ENCODE peak calls at places on chromosomes 12 and 14, in eight cellular contexts. D, I, T, W, P, L, O and H are unnamed samples.

GRCh38 chr14:20477211-20477876 is 8.1 kb downstream of the PNP start:
- DNase-seq in P (no peak), I (no peak), D (peak; percentile 73), O (no peak), W (no peak), T (no peak), L (no peak), H (no peak)

GRCh38 chr12:30914986-30915591 is 11.5 kb upstream of the TSPAN11 start:
- DNase-seq in O (no peak), I (no peak), P (no peak), D (no peak), L (no peak), T (no peak), W (no peak), H (no peak)

GRCh38 chr12:65099182-65099581 is 21.9 kb downstream of the WIF1 start:
- DNase-seq in D (no peak), I (no peak), T (no peak), L (no peak), P (no peak), O (no peak), W (no peak), H (no peak)

GRCh38 chr12:102390068-102390467 is 90.3 kb downstream of the IGF1 start:
- DNase-seq in L (no peak), T (no peak), P (no peak), I (no peak), O (no peak), W (no peak), D (no peak), H (no peak)

GRCh38 chr14:68791078-68791983 is 1.5 kb downstream of the ZFP36L1 start:
- DNase-seq in I (no peak), P (no peak), T (peak; percentile 90), W (peak; percentile 38), L (peak; percentile 74), O (no peak), D (peak; percentile 27), H (peak; percentile 45)

GRCh38 chr12:124140889-124141550 is 153.9 kb upstream of the RFLNA start:
- DNase-seq in I (no peak), L (no peak), D (no peak), O (no peak), P (no peak), T (no peak), W (no peak), H (no peak)

GRCh38 chr12:24177889-24178288 is 228.4 kb upstream of the SOX5 start:
- DNase-seq in D (no peak), P (no peak), O (no peak), I (no peak), L (no peak), T (no peak), W (no peak), H (no peak)

GRCh38 chr12:52798671-52799497 is 3.0 kb upstream of the KRT3 start:
- DNase-seq in D (no peak), L (no peak), I (no peak), O (no peak), W (peak; percentile 75), P (no peak), T (no peak), H (no peak)

GRCh38 chr12:3632256-3633240 is 120.4 kb downstream of the CRACR2A start:
- DNase-seq in I (no peak), P (no peak), O (no peak), D (no peak), T (no peak), W (no peak), L (no peak), H (no peak)

GRCh38 chr12:118189761-118190181 is 53.8 kb downstream of the PEBP1 start:
- DNase-seq in L (no peak), D (no peak), P (peak; percentile 65), O (no peak), T (no peak), I (peak; percentile 59), W (no peak), H (peak; percentile 23)

GRCh38 chr12:75750950-75751349 is 239.5 kb upstream of the KRR1 start:
- DNase-seq in W (peak; percentile 67), T (no peak), D (no peak), I (no peak), L (no peak), P (no peak), O (no peak), H (no peak)

GRCh38 chr14:73786632-73786941 is 65.0 kb upstream of the PTGR2 start:
- DNase-seq in W (peak; percentile 46), I (no peak), O (no peak), P (peak; percentile 76), D (peak; percentile 46), T (no peak), L (no peak), H (peak; percentile 47)

GRCh38 chr14:101071493-101071891 is 168.0 kb upstream of the RTL1 start:
- DNase-seq in D (peak; percentile 7), L (no peak), T (peak; percentile 89), O (peak; percentile 10), W (no peak), I (peak; percentile 75), P (peak; percentile 55), H (no peak)

GRCh38 chr12:116299548-116300150 is 22.2 kb upstream of the MED13L start:
- DNase-seq in I (peak; percentile 65), D (no peak), P (no peak), L (no peak), W (no peak), T (no peak), O (no peak), H (no peak)

GRCh38 chr14:66360526-66360925 is 125.6 kb upstream of the CCDC196 start:
- DNase-seq in I (no peak), P (no peak), D (no peak), T (no peak), O (no peak), L (no peak), W (no peak), H (no peak)

GRCh38 chr12:71732357-71732712 is 22.3 kb upstream of the RAB21 start:
- DNase-seq in O (no peak), I (no peak), L (no peak), T (no peak), P (no peak), D (no peak), W (no peak), H (no peak)

GRCh38 chr14:96632363-96632758 is 130.2 kb downstream of the PAPOLA start:
- DNase-seq in L (no peak), P (no peak), I (no peak), D (no peak), T (no peak), W (no peak), O (no peak), H (no peak)

GRCh38 chr14:24631749-24632335 is 2.1 kb downstream of the GZMB start:
- DNase-seq in L (no peak), P (no peak), D (no peak), O (no peak), I (peak; percentile 28), W (no peak), T (peak; percentile 66), H (no peak)

GRCh38 chr14:24632336-24632735 is 1.7 kb downstream of the GZMB start:
- DNase-seq in L (no peak), D (no peak), O (no peak), T (peak; percentile 37), W (no peak), I (no peak), P (no peak), H (no peak)

GRCh38 chr14:24633353-24633752 is 637 bp downstream of the GZMB start:
- DNase-seq in D (no peak), P (no peak), T (no peak), W (no peak), I (no peak), O (no peak), L (no peak), H (no peak)

GRCh38 chr14:24632761-24633160 is 1.2 kb downstream of the GZMB start:
- DNase-seq in D (no peak), I (no peak), O (no peak), T (peak; percentile 89), W (no peak), L (no peak), P (no peak), H (no peak)

GRCh38 chr14:24634158-24634557 is at the start of gene GZMB:
- DNase-seq in P (no peak), T (no peak), D (peak; percentile 40), I (no peak), L (no peak), W (no peak), O (no peak), H (no peak)
- TF ChIP-seq CTCF in P (no peak), T (no peak), D (no peak), I (peak; percentile 18), L (no peak), W (no peak), O (no peak), H (no peak)

DNA sequence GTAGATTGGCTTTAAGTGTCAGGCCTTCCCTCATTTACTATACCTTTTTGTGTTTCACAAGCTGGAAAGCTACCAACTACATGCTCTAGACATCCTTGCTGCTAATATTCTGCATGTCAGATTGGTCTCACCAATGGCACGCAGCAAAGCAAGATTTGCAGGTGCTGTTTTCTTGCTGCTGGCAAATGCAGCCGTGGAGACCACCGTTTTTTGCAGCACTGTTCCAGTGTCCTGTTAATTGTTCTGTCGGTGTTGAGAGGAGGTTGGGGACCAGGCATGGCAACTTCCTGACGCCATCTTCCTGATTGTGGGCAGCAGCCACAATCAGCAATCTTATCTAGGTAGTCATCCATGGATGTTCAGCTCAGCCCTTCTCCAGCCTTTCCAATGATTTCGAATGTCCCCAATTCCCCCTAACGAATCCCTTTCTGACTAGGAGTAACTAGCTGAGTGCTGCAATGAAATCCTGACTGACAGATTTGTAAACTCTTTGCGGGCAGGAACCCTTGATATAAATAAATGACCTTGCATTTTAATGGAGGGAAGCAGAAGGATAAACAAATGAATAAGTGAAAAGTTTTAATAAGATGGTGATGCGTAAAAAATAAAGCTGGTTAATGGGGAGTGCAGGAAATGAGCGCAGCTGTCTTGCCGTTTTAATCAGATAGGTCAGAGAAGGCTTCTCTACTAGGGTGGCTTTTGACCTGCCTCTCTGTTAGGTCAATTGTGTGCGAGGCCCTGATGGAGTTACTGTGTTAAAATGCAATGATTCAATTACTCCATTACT is 574 bp upstream of the CRADD start:
- DNase-seq in I (no peak), L (no peak), P (no peak), O (no peak), W (no peak), D (no peak), T (peak; percentile 78), H (no peak)
- TF ChIP-seq EP300 in I (no peak), L (no peak), P (no peak), O (no peak), W (no peak), D (no peak), T (no peak), H (no peak)

GRCh38 chr12:39145175-39145999 is 240.0 kb upstream of the CPNE8 start:
- DNase-seq in O (peak; percentile 30), W (peak; percentile 77), I (peak; percentile 93), P (peak; percentile 76), T (no peak), L (no peak), D (peak; percentile 30), H (no peak)
- TF ChIP-seq CTCF in O (peak; percentile 86), W (peak; percentile 78), I (peak; percentile 70), P (peak; percentile 36), T (peak; percentile 87), L (no peak), D (peak; percentile 36), H (no peak)

DNA sequence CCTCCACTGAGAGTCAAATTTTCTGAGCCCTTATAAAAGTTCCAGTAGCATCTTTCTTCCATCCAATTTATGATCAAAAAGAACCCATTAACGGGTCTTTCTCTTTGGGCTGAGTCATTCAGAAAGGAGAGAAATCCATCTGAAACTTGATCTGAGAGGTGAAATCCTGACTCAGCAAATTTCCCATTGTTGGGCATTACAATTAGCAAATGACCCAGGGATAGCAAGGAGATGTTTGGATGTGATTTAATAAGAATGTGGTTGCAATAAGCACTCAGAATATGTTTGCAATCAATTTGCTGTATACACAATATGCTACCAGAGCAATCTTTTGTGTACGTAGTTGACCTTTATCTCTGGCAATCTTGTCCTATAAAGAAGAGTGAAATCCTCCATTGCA is 122.7 kb downstream of the CCDC60 start:
- DNase-seq in O (no peak), P (no peak), W (no peak), L (no peak), D (no peak), T (no peak), I (no peak), H (no peak)
- TF ChIP-seq EP300 in O (no peak), P (no peak), W (no peak), L (no peak), D (no peak), T (no peak), I (no peak), H (no peak)